ENCODE peak calls at places on chromosomes 6 and 20, in ten cellular contexts. A, W, U, G, Q, R, T, N, B and I are unnamed samples.

GRCh38 chr6:21180800-21181337 is 412.7 kb upstream of the SOX4 start:
- DNase-seq in G (no peak), R (no peak), T (no peak), Q (no peak), B (no peak), U (no peak), N (no peak), A (no peak), W (no peak), I (no peak)

GRCh38 chr20:34415079-34415478 is 52.0 kb downstream of the ITCH start:
- DNase-seq in B (peak; percentile 83), U (no peak), A (no peak), T (no peak), Q (no peak), N (no peak), W (no peak), G (no peak), R (peak; percentile 20), I (no peak)

GRCh38 chr20:22905667-22906066 is 129.4 kb upstream of the SSTR4 start:
- DNase-seq in G (peak; percentile 41), B (no peak), U (no peak), R (no peak), N (no peak), A (no peak), W (no peak), T (no peak), Q (no peak), I (no peak)

GRCh38 chr6:45398075-45398817 is 20.5 kb upstream of the SUPT3H start:
- DNase-seq in N (no peak), W (no peak), B (no peak), A (no peak), Q (no peak), R (no peak), G (no peak), U (no peak), T (no peak), I (peak; percentile 79)

GRCh38 chr6:157546366-157546765 is 165.4 kb downstream of the ZDHHC14 start:
- DNase-seq in W (no peak), T (no peak), R (no peak), U (no peak), Q (no peak), N (no peak), G (no peak), B (no peak), A (no peak), I (no peak)

GRCh38 chr20:37299718-37300529 is 10.5 kb downstream of the MANBAL start:
- DNase-seq in W (no peak), Q (peak; percentile 65), B (no peak), N (no peak), R (no peak), A (no peak), U (no peak), T (no peak), G (no peak), I (no peak)

GRCh38 chr6:24719125-24719931 is at the start of gene C6orf62:
- DNase-seq in B (peak; percentile 53), N (peak; percentile 53), R (peak; percentile 41), A (no peak), W (peak; percentile 35), U (peak; percentile 46), Q (peak; percentile 30), G (no peak), T (no peak), I (peak; percentile 48)

GRCh38 chr20:41293269-41294037 is 24.1 kb downstream of the ZHX3 start:
- DNase-seq in T (no peak), Q (peak; percentile 78), A (no peak), R (no peak), U (no peak), B (no peak), N (no peak), G (no peak), W (no peak), I (no peak)

GRCh38 chr6:71886184-71887005 is at the start of gene RIMS1:
- DNase-seq in B (peak; percentile 57), G (peak; percentile 13), T (peak; percentile 67), U (no peak), N (no peak), A (peak; percentile 69), R (no peak), Q (no peak), W (peak; percentile 85), I (no peak)

GRCh38 chr6:73503027-73503772 is 17.6 kb downstream of the EEF1A1 start:
- DNase-seq in G (no peak), B (no peak), R (no peak), W (no peak), N (no peak), Q (no peak), A (no peak), U (no peak), T (no peak), I (no peak)

GRCh38 chr6:110520992-110521543 is 44.7 kb upstream of the SLC22A16 start:
- DNase-seq in A (no peak), N (no peak), Q (no peak), W (no peak), B (no peak), R (no peak), U (no peak), G (no peak), T (no peak), I (no peak)

GRCh38 chr20:577167-577791 is 32.8 kb downstream of the TCF15 start:
- DNase-seq in G (no peak), R (no peak), T (no peak), A (no peak), Q (peak; percentile 18), B (no peak), U (no peak), N (no peak), W (no peak), I (no peak)

DNA sequence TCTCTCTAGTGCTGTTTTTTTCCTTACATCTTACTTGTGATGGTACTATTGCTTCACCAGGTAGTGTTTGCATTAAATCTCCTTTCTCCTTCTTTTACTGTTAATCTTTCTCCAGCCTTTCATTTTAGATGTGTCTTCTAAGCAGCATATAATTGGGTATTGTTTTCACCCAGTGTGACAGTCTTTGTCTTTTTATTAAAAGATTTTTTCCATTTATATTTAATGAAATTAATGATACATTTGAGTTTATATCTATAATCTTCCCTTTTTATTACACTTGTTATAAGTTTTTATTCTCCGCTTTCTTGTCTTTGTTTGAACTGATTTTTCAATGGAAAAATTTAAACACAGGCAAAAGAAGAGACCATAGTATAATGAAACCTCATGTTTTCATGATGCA is 8.7 kb downstream of the COL20A1 start:
- DNase-seq in R (no peak), U (no peak), W (no peak), B (no peak), T (no peak), N (no peak), Q (no peak), G (no peak), A (no peak), I (no peak)
- H3K4me1 ChIP-seq in R (no peaks in the 10 kb centered on the region), U (no peaks in the 10 kb centered on the region), W (no peaks in the 10 kb centered on the region), B (no peaks in the 10 kb centered on the region), T (no peaks in the 10 kb centered on the region), N (no peaks in the 10 kb centered on the region), Q (no peaks in the 10 kb centered on the region), G (no peaks in the 10 kb centered on the region), A (no peaks in the 10 kb centered on the region), I (no peaks in the 10 kb centered on the region)

DNA sequence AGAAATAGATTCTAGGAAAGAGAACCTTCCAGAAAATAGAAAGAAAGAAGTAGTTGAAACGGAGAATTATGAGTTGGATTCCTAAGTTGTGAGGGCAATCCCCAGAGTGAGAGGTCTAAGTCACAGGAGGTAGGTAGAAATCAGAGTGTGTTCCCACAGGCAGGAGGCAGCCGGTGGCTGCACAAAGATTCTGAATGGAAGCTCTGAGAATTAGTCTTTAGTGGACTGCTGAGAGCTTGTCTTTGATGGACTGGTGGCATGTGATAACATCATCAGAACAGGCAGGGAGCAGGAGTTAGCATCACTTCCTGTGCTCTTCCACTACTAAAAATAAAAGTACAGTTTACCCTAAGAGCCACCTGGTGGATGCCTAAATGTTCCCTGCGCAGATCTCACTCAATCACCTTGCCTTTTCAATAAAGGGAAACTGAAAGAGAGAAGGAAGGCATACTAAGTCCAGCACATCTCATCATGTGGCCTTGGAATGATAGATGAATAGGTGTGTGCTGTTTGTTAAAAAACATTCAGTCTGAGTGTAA is 294.6 kb upstream of the POU3F2 start:
- DNase-seq in T (no peak), B (peak; percentile 85), G (no peak), Q (no peak), R (no peak), U (no peak), W (no peak), N (no peak), A (no peak), I (no peak)
- TF ChIP-seq CTCF in T (no peak), B (peak; percentile 56), G (no peak), Q (no peak), R (no peak), U (no peak), W (no peak), N (no peak), A (no peak), I (peak; percentile 2)

GRCh38 chr6:2179950-2180349 is 65.5 kb downstream of the GMDS start:
- DNase-seq in G (no peak), R (no peak), N (no peak), B (no peak), Q (peak; percentile 29), A (no peak), U (no peak), T (no peak), W (no peak), I (no peak)

GRCh38 chr6:2181567-2181966 is 63.8 kb downstream of the GMDS start:
- DNase-seq in B (no peak), Q (no peak), R (no peak), A (no peak), W (no peak), U (no peak), N (no peak), T (no peak), G (no peak), I (no peak)

GRCh38 chr6:2173203-2173961 is 72.0 kb downstream of the GMDS start:
- DNase-seq in T (no peak), B (no peak), U (no peak), G (no peak), A (no peak), R (no peak), N (no peak), W (peak; percentile 45), Q (no peak), I (no peak)

GRCh38 chr6:2182251-2182650 is 63.2 kb downstream of the GMDS start:
- DNase-seq in T (no peak), W (no peak), B (no peak), G (no peak), U (no peak), R (no peak), A (no peak), Q (no peak), N (no peak), I (no peak)

GRCh38 chr6:2178125-2178524 is 67.3 kb downstream of the GMDS start:
- DNase-seq in W (no peak), N (no peak), R (no peak), U (no peak), Q (no peak), B (no peak), T (no peak), A (no peak), G (no peak), I (no peak)
- H3K27ac ChIP-seq in W (no peak overlapping the region), N (no peak overlapping the region), R (no peak overlapping the region), U (no peak overlapping the region), Q (no peak overlapping the region), B (no peak overlapping the region), T (no peak overlapping the region), A (no peak overlapping the region), G (no peak overlapping the region), I (no peak overlapping the region)

DNA sequence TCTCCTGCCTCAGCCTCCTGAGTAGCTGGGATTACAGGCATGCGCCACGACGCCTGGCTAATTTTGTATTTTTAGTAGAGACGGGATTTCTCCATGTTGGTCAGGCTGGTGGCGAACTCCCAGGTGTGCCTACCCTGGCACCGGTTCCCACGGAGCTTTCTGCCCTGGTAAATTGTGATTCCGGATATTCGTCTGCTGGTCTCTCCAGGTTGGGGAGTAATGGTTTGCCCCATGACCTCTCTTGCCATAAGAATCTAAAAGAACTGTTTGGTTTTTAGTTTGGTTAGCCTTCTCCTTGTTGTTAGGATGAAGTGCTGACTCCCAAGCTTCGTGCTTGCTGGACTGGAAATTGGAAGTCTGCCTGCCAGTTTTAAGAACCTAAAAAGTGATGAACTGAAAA is 223.8 kb downstream of the BCAS1 start:
- DNase-seq in Q (no peak), U (no peak), R (no peak), N (no peak), A (no peak), G (no peak), W (no peak), T (no peak), B (no peak), I (no peak)
- H3K4me1 ChIP-seq in Q (no peaks in the 10 kb centered on the region), U (peaks cover 70% of the 10 kb centered on the region), R (no peaks in the 10 kb centered on the region), N (no peaks in the 10 kb centered on the region), A (no peaks in the 10 kb centered on the region), G (no peaks in the 10 kb centered on the region), W (no peaks in the 10 kb centered on the region), T (no peaks in the 10 kb centered on the region), B (peaks cover 35% of the 10 kb centered on the region), I (peaks cover 21% of the 10 kb centered on the region)